ENCODE peak calls at places on chromosomes 5 and 9, in seven cellular contexts. G is tibial nerve, L is spleen, T is transverse colon, H is breast epithelium, B is A549, K is testis. Q is an unnamed sample.

GRCh38 chr5:171312129-171312819 is 3.2 kb downstream of the TLX3 start:
- DNase-seq in G (no peak), L (no peak), T (no peak), H (no peak), B (no peak), K (no peak), Q (no peak)

GRCh38 chr5:37272564-37272963 is 23.4 kb upstream of the CPLANE1 start:
- DNase-seq in G (no peak), L (no peak), T (peak), H (no peak), B (peak), K (no peak), Q (no peak)

GRCh38 chr9:81653240-81653639 is 36.1 kb downstream of the TLE1 start:
- DNase-seq in G (no peak), L (no peak), T (no peak), H (no peak), B (no peak), K (no peak), Q (no peak)

GRCh38 chr5:91928751-91929521 is 545.8 kb upstream of the ARRDC3 start:
- DNase-seq in G (no peak), L (no peak), T (no peak), H (no peak), B (peak), K (no peak), Q (peak)

GRCh38 chr5:67246108-67246507 is 49.5 kb upstream of the CD180 start:
- DNase-seq in G (no peak), L (no peak), T (no peak), H (no peak), B (peak), K (peak), Q (peak)

GRCh38 chr9:37575921-37576721 is at the start of gene FBXO10:
- DNase-seq in G (peak), L (peak), T (peak), H (peak), B (peak), K (peak), Q (no peak)

GRCh38 chr5:40733439-40733838 is 22.3 kb downstream of the TTC33 start:
- DNase-seq in G (no peak), L (no peak), T (no peak), H (no peak), B (no peak), K (no peak), Q (peak)

GRCh38 chr9:132167192-132167591 is 5.3 kb downstream of the NTNG2 start:
- DNase-seq in G (no peak), L (no peak), T (no peak), H (no peak), B (no peak), K (no peak), Q (no peak)

GRCh38 chr5:142550471-142550870 is 135.4 kb downstream of the FGF1 start:
- DNase-seq in G (no peak), L (no peak), T (no peak), H (no peak), B (no peak), K (no peak), Q (no peak)

GRCh38 chr5:66666778-66667177 is 70.6 kb downstream of the MAST4 start:
- DNase-seq in G (no peak), L (no peak), T (peak), H (no peak), B (no peak), K (no peak), Q (no peak)

GRCh38 chr9:133470427-133470924 is 8.4 kb downstream of the SLC2A6 start:
- DNase-seq in G (no peak), L (no peak), T (no peak), H (no peak), B (no peak), K (no peak), Q (peak)
- TF ChIP-seq POLR2A in G (no peak), L (no peak), T (no peak), H (no peak), B (no peak), K (no peak), Q (no peak)

GRCh38 chr5:54383941-54384340 is 71.6 kb upstream of the HSPB3 start:
- DNase-seq in G (no peak), L (no peak), T (no peak), H (no peak), B (no peak), K (no peak), Q (no peak)

GRCh38 chr5:54384356-54384933 is 71.1 kb upstream of the HSPB3 start:
- DNase-seq in G (no peak), L (no peak), T (peak), H (no peak), B (no peak), K (no peak), Q (no peak)

GRCh38 chr5:54378707-54379106 is 68.3 kb upstream of the ARL15 start:
- DNase-seq in G (no peak), L (no peak), T (no peak), H (no peak), B (no peak), K (no peak), Q (no peak)

GRCh38 chr5:54383225-54383624 is 72.3 kb upstream of the HSPB3 start:
- DNase-seq in G (no peak), L (no peak), T (no peak), H (no peak), B (no peak), K (no peak), Q (no peak)

DNA sequence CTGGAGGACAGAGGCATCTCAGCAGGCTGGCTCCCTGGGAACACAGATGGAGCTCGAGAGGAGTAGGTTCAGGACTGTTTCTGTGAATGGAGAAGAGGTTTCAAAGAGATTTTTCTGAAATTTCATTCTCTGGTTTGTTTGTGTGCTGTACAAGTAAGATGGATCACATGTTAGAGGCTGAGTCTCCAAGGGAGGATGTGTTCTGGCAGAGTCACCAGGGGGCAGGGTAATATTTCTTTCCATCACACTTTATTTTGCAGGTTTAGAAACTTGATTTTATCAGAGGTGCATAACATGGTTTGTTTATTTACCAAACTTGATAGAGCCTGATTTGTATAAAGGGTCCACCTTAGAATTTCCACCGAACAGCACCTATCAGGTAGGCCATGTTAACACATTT is 69.2 kb upstream of the ARL15 start:
- DNase-seq in G (no peak), L (no peak), T (no peak), H (no peak), B (no peak), K (no peak), Q (no peak)
- TF ChIP-seq POLR2A in G (no peak), L (no peak), T (no peak), H (no peak), B (no peak), K (no peak), Q (no peak)

GRCh38 chr5:10761842-10762165 is 770 bp upstream of the DAP start:
- DNase-seq in G (no peak), L (no peak), T (no peak), H (no peak), B (no peak), K (peak), Q (no peak)
- TF ChIP-seq POLR2A in G (no peak), L (no peak), T (no peak), H (no peak), B (no peak), K (no peak), Q (no peak)

DNA sequence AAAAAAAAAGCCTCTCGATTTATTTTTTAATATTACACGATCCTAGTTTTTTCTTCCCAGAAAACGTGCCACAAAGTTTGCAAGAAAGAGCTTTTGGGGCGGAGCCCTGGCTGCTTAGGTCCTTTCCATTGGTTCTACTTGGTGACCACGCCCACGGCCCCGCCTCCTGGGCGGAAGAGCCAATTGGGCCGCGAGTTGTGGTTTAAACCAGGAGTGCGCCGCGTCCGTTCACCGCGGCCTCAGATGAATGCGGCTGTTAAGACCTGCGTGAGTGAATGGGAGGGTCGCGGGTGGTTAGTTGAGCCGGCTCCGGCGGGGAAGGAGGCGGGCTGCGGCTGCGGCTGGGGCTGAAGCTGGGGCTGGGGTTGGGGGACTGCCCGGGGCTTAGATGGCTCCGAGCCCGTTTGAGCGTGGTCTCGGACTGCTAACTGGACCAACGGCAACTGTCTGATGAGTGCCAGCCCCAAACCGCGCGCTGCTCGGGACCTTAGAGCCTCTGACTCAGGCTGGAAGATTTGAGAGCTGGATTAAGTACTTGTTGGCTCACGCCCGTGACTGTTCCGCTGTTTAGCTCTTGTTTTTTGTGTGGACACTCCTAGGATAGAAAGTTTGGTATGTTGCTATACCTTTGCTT is at the start of gene PTTG1:
- DNase-seq in G (peak), L (peak), T (peak), H (peak), B (peak), K (peak), Q (peak)
- TF ChIP-seq POLR2A in G (peak), L (no peak), T (peak), H (no peak), B (peak), K (no peak), Q (peak)

DNA sequence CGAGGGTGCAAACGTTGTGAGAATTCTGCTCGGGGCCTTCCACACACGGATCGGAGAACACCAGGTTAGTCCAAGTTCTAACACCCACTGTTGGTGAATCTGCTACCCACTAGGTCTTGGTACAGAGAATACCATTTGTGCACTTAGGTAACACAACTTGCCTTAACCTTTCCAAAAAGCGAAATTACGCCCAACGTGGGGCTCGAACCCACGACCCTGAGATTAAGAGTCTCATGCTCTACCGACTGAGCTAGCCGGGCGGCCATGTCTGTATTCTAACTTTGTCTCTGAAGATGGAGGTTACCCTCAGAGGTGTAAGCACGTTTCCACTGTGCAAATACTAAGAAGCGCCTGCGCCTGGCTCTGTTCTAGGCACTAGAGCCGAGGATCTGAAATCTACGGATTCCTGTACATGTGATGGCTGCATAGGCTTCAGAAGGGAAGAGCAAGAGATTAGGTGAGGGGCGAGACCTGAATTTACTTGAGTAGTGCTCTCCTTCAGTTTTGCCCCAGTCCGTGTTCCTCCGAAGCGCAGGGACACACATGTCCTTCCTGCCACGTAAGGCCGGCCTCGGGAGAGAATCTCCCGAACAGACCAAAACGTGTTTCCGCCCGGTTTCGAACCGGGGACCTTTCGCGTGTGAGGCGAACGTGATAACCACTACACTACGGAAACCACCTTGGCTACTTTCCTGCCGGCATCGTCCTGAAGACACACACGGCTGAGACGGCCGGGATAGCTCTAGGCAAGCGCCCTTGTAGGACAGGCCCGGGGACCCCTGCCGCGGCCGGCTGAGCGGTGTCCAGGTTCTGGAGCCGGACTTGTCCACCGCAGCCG is 1.1 kb upstream of the TRIM41 start:
- DNase-seq in G (peak), L (peak), T (peak), H (peak), B (peak), K (peak), Q (peak)
- TF ChIP-seq POLR2A in G (no peak), L (peak), T (no peak), H (no peak), B (peak), K (no peak), Q (peak)

GRCh38 chr5:109689740-109690455 is at the start of gene MAN2A1:
- DNase-seq in G (peak), L (no peak), T (peak), H (peak), B (peak), K (peak), Q (peak)
- TF ChIP-seq POLR2A in G (peak), L (no peak), T (peak), H (peak), B (no peak), K (no peak), Q (no peak)

GRCh38 chr5:154298060-154298459 is 107.5 kb downstream of the GALNT10 start:
- DNase-seq in G (no peak), L (no peak), T (no peak), H (no peak), B (no peak), K (no peak), Q (peak)

GRCh38 chr5:154302181-154302580 is 111.6 kb downstream of the GALNT10 start:
- DNase-seq in G (no peak), L (no peak), T (no peak), H (no peak), B (no peak), K (no peak), Q (no peak)

GRCh38 chr5:154303133-154303532 is 112.6 kb downstream of the GALNT10 start:
- DNase-seq in G (no peak), L (no peak), T (no peak), H (no peak), B (no peak), K (no peak), Q (no peak)

GRCh38 chr5:154301726-154302125 is 111.2 kb downstream of the GALNT10 start:
- DNase-seq in G (no peak), L (no peak), T (no peak), H (no peak), B (no peak), K (no peak), Q (no peak)

DNA sequence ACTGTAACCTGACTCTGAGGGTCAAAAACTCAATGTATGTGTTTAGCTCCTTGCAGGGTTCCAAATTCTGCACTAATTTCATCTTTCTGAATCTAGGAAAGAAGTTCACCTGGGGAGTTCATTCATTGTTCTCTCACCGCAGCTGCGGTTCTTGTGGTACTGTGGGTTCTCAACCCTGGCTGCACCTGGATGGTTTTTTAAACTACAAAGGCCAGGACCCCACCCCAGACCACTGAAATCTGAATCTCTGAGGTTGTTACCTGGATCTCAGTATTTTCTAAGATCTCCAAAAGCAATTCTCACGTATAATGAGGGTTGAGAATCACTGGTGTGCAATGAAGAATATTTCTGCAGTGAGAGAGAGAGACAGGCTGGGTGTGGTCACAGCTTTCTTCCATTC is 109.7 kb downstream of the GALNT10 start:
- DNase-seq in G (no peak), L (no peak), T (no peak), H (no peak), B (no peak), K (no peak), Q (no peak)
- TF ChIP-seq POLR2A in G (no peak), L (no peak), T (no peak), H (no peak), B (no peak), K (no peak), Q (no peak)

GRCh38 chr9:75023846-75024245 is 4.2 kb downstream of the CARNMT1 start:
- DNase-seq in G (no peak), L (no peak), T (no peak), H (no peak), B (no peak), K (no peak), Q (no peak)

GRCh38 chr9:75027187-75028107 is 646 bp downstream of the CARNMT1 start:
- DNase-seq in G (no peak), L (peak), T (peak), H (peak), B (peak), K (peak), Q (peak)
- TF ChIP-seq POLR2A in G (no peak), L (no peak), T (no peak), H (no peak), B (no peak), K (no peak), Q (no peak)

GRCh38 chr5:138901716-138902115 is 26.6 kb upstream of the LRRTM2 start:
- DNase-seq in G (no peak), L (no peak), T (no peak), H (no peak), B (no peak), K (no peak), Q (peak)

GRCh38 chr5:138898336-138898735 is 23.2 kb upstream of the LRRTM2 start:
- DNase-seq in G (no peak), L (no peak), T (no peak), H (no peak), B (no peak), K (no peak), Q (no peak)

GRCh38 chr5:138898742-138899141 is 23.6 kb upstream of the LRRTM2 start:
- DNase-seq in G (no peak), L (no peak), T (no peak), H (no peak), B (no peak), K (no peak), Q (no peak)

GRCh38 chr5:138903113-138903789 is 28.1 kb upstream of the LRRTM2 start:
- DNase-seq in G (no peak), L (no peak), T (no peak), H (no peak), B (no peak), K (no peak), Q (no peak)

DNA sequence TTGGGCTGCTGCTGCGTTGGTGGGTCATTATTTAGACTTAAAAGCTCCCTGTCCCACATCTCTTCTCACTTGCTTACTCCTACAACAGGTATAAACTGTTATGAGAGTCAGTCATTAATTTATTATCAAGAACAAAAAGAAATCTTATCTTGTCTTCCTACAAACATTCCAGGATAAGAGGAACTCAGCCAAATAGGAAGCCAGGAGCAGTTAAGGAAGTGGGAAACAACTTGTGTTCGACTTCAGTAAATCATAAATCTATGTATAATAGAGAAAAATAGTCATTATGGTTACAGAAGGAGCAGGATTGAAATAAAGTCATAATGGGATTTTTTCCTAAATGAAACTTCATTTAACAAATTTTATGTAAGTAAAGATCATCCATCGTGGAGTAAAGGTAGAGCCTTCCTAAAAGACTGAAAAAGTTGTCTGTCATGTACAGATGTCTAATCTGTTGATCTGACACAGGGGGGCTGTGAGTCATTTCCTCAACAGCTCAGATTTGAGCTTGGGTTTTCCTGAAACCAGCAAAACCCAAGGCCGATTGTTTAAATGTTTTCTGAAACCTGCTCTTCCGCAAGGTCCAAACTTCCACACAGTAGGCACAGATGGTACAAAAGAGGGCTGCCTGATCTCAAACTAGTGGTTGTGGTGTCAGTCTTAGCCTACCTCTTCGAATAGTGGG is 25.3 kb upstream of the LRRTM2 start:
- DNase-seq in G (no peak), L (no peak), T (no peak), H (no peak), B (no peak), K (no peak), Q (peak)
- TF ChIP-seq POLR2A in G (no peak), L (no peak), T (no peak), H (no peak), B (no peak), K (no peak), Q (no peak)